ENCODE peak calls at places on chromosomes 7 and 10, in six cellular contexts. One of them, this sample, is unnamed.

GRCh38 chr7:12630615-12630884 is 56.9 kb upstream of the ARL4A start:
- DNase-seq in globus pallidus: no peak
- DNase-seq in AG20443: no peak
- DNase-seq in B cell: no peak
- DNase-seq in H9: no peak
- DNase-seq in activated CD4-positive, alpha-beta T cell treated with anti-CD3 and anti-CD28 coated beads, Interleukin-2, amount 50 U/mL, for 48 hours: no peak
- DNase-seq in this sample: no peak

GRCh38 chr7:132240262-132240661 is 336.0 kb downstream of the PLXNA4 start:
- DNase-seq in H9: no peak
- DNase-seq in AG20443: no peak
- DNase-seq in globus pallidus: no peak
- DNase-seq in B cell: no peak
- DNase-seq in activated CD4-positive, alpha-beta T cell treated with anti-CD3 and anti-CD28 coated beads, Interleukin-2, amount 50 U/mL, for 48 hours: no peak
- DNase-seq in this sample: no peak

GRCh38 chr10:75395171-75395954 is 6.2 kb downstream of the ZNF503 start:
- DNase-seq in globus pallidus: no peak
- DNase-seq in AG20443: peak
- DNase-seq in activated CD4-positive, alpha-beta T cell treated with anti-CD3 and anti-CD28 coated beads, Interleukin-2, amount 50 U/mL, for 48 hours: peak
- DNase-seq in B cell: peak
- DNase-seq in H9: peak
- DNase-seq in this sample: peak

GRCh38 chr7:28348631-28349030 is 63.7 kb upstream of the CREB5 start:
- DNase-seq in globus pallidus: no peak
- DNase-seq in H9: no peak
- DNase-seq in activated CD4-positive, alpha-beta T cell treated with anti-CD3 and anti-CD28 coated beads, Interleukin-2, amount 50 U/mL, for 48 hours: no peak
- DNase-seq in B cell: no peak
- DNase-seq in AG20443: no peak
- DNase-seq in this sample: no peak

GRCh38 chr10:127354992-127355391 is 158.6 kb upstream of the INSYN2A start:
- DNase-seq in globus pallidus: no peak
- DNase-seq in H9: no peak
- DNase-seq in AG20443: no peak
- DNase-seq in B cell: no peak
- DNase-seq in activated CD4-positive, alpha-beta T cell treated with anti-CD3 and anti-CD28 coated beads, Interleukin-2, amount 50 U/mL, for 48 hours: no peak
- DNase-seq in this sample: no peak

GRCh38 chr10:24824536-24824935 is 100.8 kb upstream of the ARHGAP21 start:
- DNase-seq in B cell: no peak
- DNase-seq in AG20443: no peak
- DNase-seq in globus pallidus: no peak
- DNase-seq in activated CD4-positive, alpha-beta T cell treated with anti-CD3 and anti-CD28 coated beads, Interleukin-2, amount 50 U/mL, for 48 hours: no peak
- DNase-seq in H9: no peak
- DNase-seq in this sample: no peak

GRCh38 chr7:27199820-27200760 is at the start of gene HOXA13:
- DNase-seq in B cell: no peak
- DNase-seq in globus pallidus: no peak
- DNase-seq in H9: peak
- DNase-seq in AG20443: peak
- DNase-seq in activated CD4-positive, alpha-beta T cell treated with anti-CD3 and anti-CD28 coated beads, Interleukin-2, amount 50 U/mL, for 48 hours: no peak
- DNase-seq in this sample: no peak

GRCh38 chr7:141593134-141593533 is 41.9 kb downstream of the AGK start:
- DNase-seq in AG20443: peak
- DNase-seq in B cell: no peak
- DNase-seq in H9: no peak
- DNase-seq in globus pallidus: no peak
- DNase-seq in activated CD4-positive, alpha-beta T cell treated with anti-CD3 and anti-CD28 coated beads, Interleukin-2, amount 50 U/mL, for 48 hours: no peak
- DNase-seq in this sample: peak

GRCh38 chr7:134101716-134102115 is 25.4 kb upstream of the LRGUK start:
- DNase-seq in AG20443: no peak
- DNase-seq in activated CD4-positive, alpha-beta T cell treated with anti-CD3 and anti-CD28 coated beads, Interleukin-2, amount 50 U/mL, for 48 hours: no peak
- DNase-seq in globus pallidus: no peak
- DNase-seq in B cell: no peak
- DNase-seq in H9: no peak
- DNase-seq in this sample: no peak

GRCh38 chr7:134778941-134779740 is at the start of gene CALD1:
- DNase-seq in H9: peak
- DNase-seq in B cell: no peak
- DNase-seq in AG20443: peak
- DNase-seq in globus pallidus: peak
- DNase-seq in activated CD4-positive, alpha-beta T cell treated with anti-CD3 and anti-CD28 coated beads, Interleukin-2, amount 50 U/mL, for 48 hours: no peak
- DNase-seq in this sample: peak

GRCh38 chr7:104979167-104979841 is 34.7 kb upstream of the KMT2E start:
- DNase-seq in activated CD4-positive, alpha-beta T cell treated with anti-CD3 and anti-CD28 coated beads, Interleukin-2, amount 50 U/mL, for 48 hours: no peak
- DNase-seq in globus pallidus: peak
- DNase-seq in AG20443: no peak
- DNase-seq in H9: peak
- DNase-seq in B cell: no peak
- DNase-seq in this sample: peak

GRCh38 chr10:80444646-80445319 is 9.3 kb upstream of the TSPAN14 start:
- DNase-seq in B cell: no peak
- DNase-seq in activated CD4-positive, alpha-beta T cell treated with anti-CD3 and anti-CD28 coated beads, Interleukin-2, amount 50 U/mL, for 48 hours: peak
- DNase-seq in globus pallidus: peak
- DNase-seq in AG20443: peak
- DNase-seq in H9: peak
- DNase-seq in this sample: peak

GRCh38 chr7:9600974-9601373 is 1167.6 kb downstream of the NXPH1 start:
- DNase-seq in B cell: no peak
- DNase-seq in AG20443: no peak
- DNase-seq in activated CD4-positive, alpha-beta T cell treated with anti-CD3 and anti-CD28 coated beads, Interleukin-2, amount 50 U/mL, for 48 hours: no peak
- DNase-seq in globus pallidus: no peak
- DNase-seq in H9: peak
- DNase-seq in this sample: no peak

GRCh38 chr10:8306685-8307364 is 252.3 kb downstream of the GATA3 start:
- DNase-seq in H9: no peak
- DNase-seq in AG20443: no peak
- DNase-seq in activated CD4-positive, alpha-beta T cell treated with anti-CD3 and anti-CD28 coated beads, Interleukin-2, amount 50 U/mL, for 48 hours: no peak
- DNase-seq in globus pallidus: no peak
- DNase-seq in B cell: no peak
- DNase-seq in this sample: no peak

GRCh38 chr10:75528392-75528791 is 97.0 kb downstream of the LRMDA start:
- DNase-seq in B cell: no peak
- DNase-seq in globus pallidus: peak
- DNase-seq in AG20443: no peak
- DNase-seq in H9: no peak
- DNase-seq in activated CD4-positive, alpha-beta T cell treated with anti-CD3 and anti-CD28 coated beads, Interleukin-2, amount 50 U/mL, for 48 hours: no peak
- DNase-seq in this sample: no peak

GRCh38 chr7:123871998-123872867 is 27.3 kb downstream of the HYAL4 start:
- DNase-seq in H9: peak
- DNase-seq in B cell: no peak
- DNase-seq in globus pallidus: peak
- DNase-seq in activated CD4-positive, alpha-beta T cell treated with anti-CD3 and anti-CD28 coated beads, Interleukin-2, amount 50 U/mL, for 48 hours: peak
- DNase-seq in AG20443: peak
- DNase-seq in this sample: peak

GRCh38 chr7:99139031-99139430 is 4.9 kb downstream of the SMURF1 start:
- DNase-seq in activated CD4-positive, alpha-beta T cell treated with anti-CD3 and anti-CD28 coated beads, Interleukin-2, amount 50 U/mL, for 48 hours: no peak
- DNase-seq in B cell: no peak
- DNase-seq in globus pallidus: no peak
- DNase-seq in H9: no peak
- DNase-seq in AG20443: peak
- DNase-seq in this sample: peak

This sample was measured in IMR-90.